ENCODE peak calls at places on chromosomes 12 and 14, in four cellular contexts. C, B, Z and W are unnamed samples.

GRCh38 chr14:101927859-101928258 is 36.5 kb upstream of the DYNC1H1 start:
- DNase-seq in Z (peak; percentile 91), B (no peak), C (no peak), W (peak; percentile 96)

GRCh38 chr14:77037886-77038511 is 9.5 kb upstream of the IRF2BPL start:
- DNase-seq in B (no peak), C (no peak), Z (no peak), W (peak; percentile 80)

GRCh38 chr14:64212666-64213065 is 81.5 kb downstream of the ESR2 start:
- DNase-seq in Z (no peak), B (no peak), C (no peak), W (no peak)

GRCh38 chr12:89087876-89088275 is 264.4 kb downstream of the DUSP6 start:
- DNase-seq in Z (no peak), B (peak; percentile 70), C (no peak), W (no peak)

GRCh38 chr12:95286713-95287112 is 69.1 kb downstream of the VEZT start:
- DNase-seq in Z (no peak), C (no peak), B (no peak), W (no peak)

GRCh38 chr12:57133013-57133569 is 4.8 kb downstream of the LRP1 start:
- DNase-seq in B (peak; percentile 28), Z (no peak), C (no peak), W (no peak)

GRCh38 chr12:105083551-105084105 is 630 bp downstream of the ALDH1L2 start:
- DNase-seq in C (no peak), Z (peak; percentile 72), B (peak; percentile 34), W (peak; percentile 85)

GRCh38 chr14:75980856-75981255 is 939 bp downstream of the TGFB3 start:
- DNase-seq in C (no peak), B (no peak), Z (no peak), W (peak; percentile 69)

GRCh38 chr12:96425321-96425720 is 25.1 kb upstream of the CDK17 start:
- DNase-seq in Z (no peak), C (no peak), B (no peak), W (no peak)

GRCh38 chr12:103326190-103326589 is 169.6 kb downstream of the C12orf42 start:
- DNase-seq in C (no peak), Z (no peak), B (peak; percentile 50), W (no peak)

GRCh38 chr12:32603858-32604257 is 75.2 kb upstream of the DNM1L start:
- DNase-seq in B (no peak), C (no peak), Z (no peak), W (no peak)

GRCh38 chr14:46344327-46344937 is 307.1 kb downstream of the RPL10L start:
- DNase-seq in B (peak; percentile 66), C (peak; percentile 13), Z (no peak), W (no peak)

GRCh38 chr12:53532524-53533445 is 25.5 kb upstream of the NPFF start:
- DNase-seq in B (no peak), C (no peak), Z (no peak), W (no peak)

GRCh38 chr12:6764011-6764828 is 1.9 kb upstream of the PTMS start:
- DNase-seq in Z (peak; percentile 95), C (peak; percentile 86), B (peak; percentile 97), W (peak; percentile 98)

GRCh38 chr14:94376108-94376975 is 12.1 kb downstream of the SERPINA1 start:
- DNase-seq in Z (no peak), B (no peak), C (no peak), W (no peak)

GRCh38 chr14:49641697-49642129 is 6.7 kb upstream of the DNAAF2 start:
- DNase-seq in C (no peak), B (no peak), Z (no peak), W (no peak)

GRCh38 chr14:50835280-50835679 is 4.3 kb upstream of the NIN start:
- DNase-seq in Z (no peak), C (no peak), B (no peak), W (no peak)

GRCh38 chr14:31508140-31508539 is 20.3 kb upstream of the GPR33 start:
- DNase-seq in B (no peak), C (no peak), Z (no peak), W (no peak)

GRCh38 chr12:130705174-130705880 is 10.8 kb downstream of the RIMBP2 start:
- DNase-seq in C (no peak), Z (no peak), B (no peak), W (no peak)

GRCh38 chr14:101889898-101890297 is 74.5 kb upstream of the DYNC1H1 start:
- DNase-seq in Z (no peak), B (no peak), C (no peak), W (no peak)

GRCh38 chr12:46774011-46774633 is 51.7 kb downstream of the SLC38A4 start:
- DNase-seq in B (no peak), C (no peak), Z (no peak), W (no peak)

DNA sequence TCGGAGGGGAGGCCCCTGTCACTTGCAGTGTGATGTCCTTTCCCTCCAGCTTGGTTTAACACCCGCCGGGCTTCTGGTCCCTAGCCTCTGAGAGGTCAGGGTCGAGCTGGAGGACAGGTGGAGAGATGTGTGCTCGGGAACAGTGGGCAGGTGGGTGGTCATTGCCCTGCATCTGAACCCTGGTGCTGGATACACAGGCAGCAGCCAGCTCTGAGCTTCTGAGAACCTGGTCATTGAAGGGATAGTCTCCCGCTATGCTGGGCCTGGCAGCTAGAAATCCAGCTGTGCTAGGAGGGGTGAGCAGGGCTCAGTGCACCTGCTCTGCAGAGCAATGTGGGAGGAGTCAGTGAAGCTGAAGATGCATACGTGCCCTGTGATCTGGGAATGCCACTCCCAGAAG is 63.1 kb downstream of the AACS start:
- DNase-seq in C (no peak), Z (no peak), B (no peak), W (no peak)
- H3K4me1 ChIP-seq in C (no peaks in the 10 kb centered on the region), Z (peaks cover 10% of the 10 kb centered on the region), B (no peaks in the 10 kb centered on the region), W (no peaks in the 10 kb centered on the region)

GRCh38 chr12:40522837-40523236 is 169.4 kb upstream of the CNTN1 start:
- DNase-seq in C (no peak), B (no peak), Z (no peak), W (no peak)
- H3K36me3 ChIP-seq in C (no peaks in the 10 kb centered on the region), B (no peaks in the 10 kb centered on the region), Z (no peaks in the 10 kb centered on the region), W (no peaks in the 10 kb centered on the region)

GRCh38 chr14:69703047-69704046 is 63.6 kb upstream of the SRSF5 start:
- DNase-seq in Z (no peak), C (no peak), B (no peak), W (no peak)

GRCh38 chr14:69701269-69701668 is 65.7 kb upstream of the SRSF5 start:
- DNase-seq in B (peak; percentile 45), Z (no peak), C (no peak), W (no peak)

GRCh38 chr14:69699743-69700309 is 67.1 kb upstream of the SRSF5 start:
- DNase-seq in B (no peak), Z (no peak), C (no peak), W (no peak)

GRCh38 chr14:69700609-69701008 is 66.3 kb upstream of the SRSF5 start:
- DNase-seq in B (no peak), Z (no peak), C (no peak), W (no peak)

DNA sequence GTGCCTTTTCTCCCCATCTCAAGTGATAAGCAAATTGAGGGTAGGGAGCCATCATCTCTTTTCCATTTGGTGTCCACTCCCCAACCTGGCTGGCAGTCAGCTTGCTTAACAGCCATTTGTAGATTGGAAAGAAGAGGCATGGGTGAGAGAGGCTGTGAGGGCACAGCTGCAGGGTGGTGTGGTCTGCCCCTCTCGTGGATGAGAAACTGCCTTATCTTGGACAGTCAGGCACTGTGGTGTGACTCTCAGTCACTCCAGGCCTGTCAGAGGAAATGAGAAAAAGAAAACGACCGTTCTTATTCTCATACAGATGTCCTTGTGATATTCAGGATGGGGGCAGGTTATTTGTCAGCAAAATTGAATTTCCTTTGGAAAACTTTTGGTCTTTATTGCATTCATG is 65.1 kb upstream of the SRSF5 start:
- DNase-seq in C (no peak), Z (no peak), B (no peak), W (no peak)
- H3K4me1 ChIP-seq in C (no peaks in the 10 kb centered on the region), Z (peaks cover 62% of the 10 kb centered on the region), B (peaks cover 38% of the 10 kb centered on the region), W (peaks cover 32% of the 10 kb centered on the region)

DNA sequence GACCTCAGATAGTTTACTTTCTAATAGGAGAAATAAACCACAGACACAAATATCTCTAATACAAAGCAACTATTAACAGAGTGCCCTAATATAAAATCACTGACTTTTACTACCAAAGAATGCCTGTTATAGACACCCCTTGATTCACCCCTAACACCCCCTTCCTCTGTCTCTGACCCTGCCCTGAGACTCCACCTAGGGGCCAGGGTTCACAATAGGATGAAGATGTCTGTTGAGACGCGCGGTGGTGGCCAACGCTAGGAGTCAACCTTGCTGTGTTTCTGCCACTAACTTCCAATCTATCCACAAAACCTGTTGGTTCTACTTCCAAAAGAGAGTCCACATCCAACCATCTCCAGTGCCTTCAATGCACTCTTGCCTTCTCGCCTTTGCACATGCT is 10.9 kb upstream of the TC2N start:
- DNase-seq in C (no peak), B (no peak), Z (no peak), W (peak; percentile 22)
- H3K36me3 ChIP-seq in C (no peaks in the 10 kb centered on the region), B (no peaks in the 10 kb centered on the region), Z (no peaks in the 10 kb centered on the region), W (peaks cover 2% of the 10 kb centered on the region)

GRCh38 chr14:54642121-54642520 is 75.2 kb downstream of the SAMD4A start:
- DNase-seq in Z (no peak), C (no peak), B (no peak), W (no peak)
- H3K4me1 ChIP-seq in Z (peaks cover 63% of the 10 kb centered on the region), C (peaks cover 19% of the 10 kb centered on the region), B (peaks cover 42% of the 10 kb centered on the region), W (no peaks in the 10 kb centered on the region)

GRCh38 chr14:103692871-103693270 is 22.4 kb downstream of the XRCC3 start:
- DNase-seq in B (no peak), Z (no peak), C (no peak), W (no peak)
- H3K36me3 ChIP-seq in B (no peaks in the 10 kb centered on the region), Z (peaks cover 48% of the 10 kb centered on the region), C (peaks cover 2% of the 10 kb centered on the region), W (peaks cover 8% of the 10 kb centered on the region)